ENCODE peak calls at places on chromosomes 6 and 20, in ten cellular contexts. K is heart left ventricle, Q is fibroblast of pulmonary artery, P is fibroblast of lung, T is lower leg skin, R is neural progenitor cell, F is body of pancreas, Y is PC-3, E is MM.1S, Z is left ventricle myocardium inferior. D is an unnamed sample.

GRCh38 chr6:11042025-11042749 is 1.9 kb downstream of the ELOVL2 start:
- DNase-seq in P (no peak), F (no peak), E (no peak), Q (no peak), T (no peak), Z (no peak), K (no peak), R (peak; percentile 24), Y (no peak), D (no peak)

GRCh38 chr6:124434416-124434815 is 527.8 kb upstream of the RNF217 start:
- DNase-seq in P (no peak), Q (peak; percentile 1), K (no peak), R (no peak), T (no peak), E (no peak), Z (no peak), Y (no peak), F (no peak), D (peak; percentile 0)

GRCh38 chr6:82237013-82237412 is 10.5 kb downstream of the IBTK start:
- DNase-seq in Q (peak; percentile 45), E (no peak), F (no peak), P (peak; percentile 17), T (no peak), Z (no peak), K (no peak), Y (no peak), R (no peak), D (peak; percentile 17)

GRCh38 chr6:37483502-37483901 is 16.2 kb downstream of the CCDC167 start:
- DNase-seq in P (no peak), T (no peak), Z (no peak), Q (no peak), Y (peak; percentile 33), F (no peak), K (no peak), E (peak; percentile 62), R (no peak), D (no peak)

GRCh38 chr6:43481591-43482242 is 4.3 kb downstream of the TJAP1 start:
- DNase-seq in F (no peak), Y (peak; percentile 88), E (no peak), T (no peak), P (no peak), Q (no peak), Z (no peak), K (no peak), R (no peak), D (no peak)

GRCh38 chr20:25573288-25574251 is 11.8 kb downstream of the NINL start:
- DNase-seq in P (peak; percentile 80), K (no peak), Q (peak; percentile 60), F (no peak), E (no peak), Y (no peak), R (no peak), T (no peak), Z (no peak), D (peak; percentile 63)

GRCh38 chr6:132491303-132491702 is 21.6 kb downstream of the STX7 start:
- DNase-seq in T (no peak), F (no peak), Q (peak; percentile 61), E (no peak), K (peak; percentile 43), Z (no peak), P (peak; percentile 57), Y (no peak), R (no peak), D (no peak)

GRCh38 chr6:91438570-91438969 is 851.7 kb upstream of the MAP3K7 start:
- DNase-seq in F (no peak), T (no peak), P (peak; percentile 41), K (no peak), Y (peak; percentile 72), Z (no peak), R (no peak), Q (no peak), E (no peak), D (peak; percentile 50)

GRCh38 chr6:144418969-144419545 is 133.9 kb downstream of the UTRN start:
- DNase-seq in F (no peak), T (no peak), Z (no peak), P (no peak), Q (no peak), R (no peak), K (no peak), E (no peak), Y (no peak), D (no peak)

GRCh38 chr20:19370076-19371075 is 157.9 kb downstream of the SLC24A3 start:
- DNase-seq in Z (no peak), R (no peak), Q (no peak), E (no peak), Y (no peak), P (no peak), T (no peak), F (no peak), K (no peak), D (no peak)

GRCh38 chr6:9308284-9308683 is 872.9 kb upstream of the SLC35B3 start:
- DNase-seq in F (no peak), Y (no peak), R (no peak), P (peak; percentile 3), K (no peak), Q (no peak), T (no peak), Z (no peak), E (no peak), D (peak; percentile 28)

GRCh38 chr6:112665114-112665513 is 318.0 kb downstream of the RFPL4B start:
- DNase-seq in Y (peak; percentile 34), F (no peak), Z (no peak), R (no peak), T (no peak), P (peak; percentile 70), Q (peak; percentile 67), E (no peak), K (no peak), D (no peak)

GRCh38 chr6:52975580-52975979 is 19.5 kb downstream of the GSTA4 start:
- DNase-seq in Z (no peak), F (no peak), R (no peak), E (no peak), K (no peak), Y (no peak), T (no peak), P (no peak), Q (no peak), D (peak; percentile 48)

GRCh38 chr6:48109902-48110301 is 1.1 kb downstream of the PTCHD4 start:
- DNase-seq in F (no peak), Y (peak; percentile 27), T (no peak), K (no peak), Q (no peak), R (no peak), E (no peak), P (peak; percentile 23), Z (no peak), D (no peak)
- H3K4me3 ChIP-seq in F (no peak overlapping the region), Y (no peak overlapping the region), T (no peak overlapping the region), K (peak overlapping the region; percentile 46), Q (peak overlapping the region; percentile 52), R (peak overlapping the region; percentile 73), E (no peak overlapping the region), P (no peak overlapping the region), Z (peak overlapping the region; percentile 63), D (peak overlapping the region; percentile 34)

GRCh38 chr6:2625581-2625980 is 125.1 kb downstream of the MYLK4 start:
- DNase-seq in T (no peak), P (peak; percentile 39), Q (peak; percentile 71), R (no peak), E (no peak), K (no peak), F (no peak), Z (no peak), Y (no peak), D (peak; percentile 23)

GRCh38 chr6:2624177-2624576 is 126.5 kb downstream of the MYLK4 start:
- DNase-seq in T (no peak), K (no peak), R (no peak), E (no peak), Q (no peak), F (no peak), Y (no peak), Z (no peak), P (no peak), D (no peak)

GRCh38 chr6:2623348-2623747 is 127.4 kb downstream of the MYLK4 start:
- DNase-seq in T (no peak), R (no peak), Y (peak; percentile 66), P (no peak), E (no peak), Q (no peak), Z (no peak), F (no peak), K (no peak), D (peak; percentile 36)

GRCh38 chr6:2619651-2620050 is 131.1 kb downstream of the MYLK4 start:
- DNase-seq in Z (no peak), E (no peak), K (no peak), Q (no peak), R (no peak), Y (no peak), F (no peak), P (no peak), T (no peak), D (no peak)

GRCh38 chr6:2622683-2623082 is 128.0 kb downstream of the MYLK4 start:
- DNase-seq in Y (no peak), Q (no peak), F (no peak), R (no peak), K (peak; percentile 35), T (no peak), E (no peak), P (no peak), Z (no peak), D (no peak)
- TF ChIP-seq CTCF in Y (no peak), Q (no peak), F (no peak), R (no peak), K (no peak), T (no peak), E (no peak), P (no peak), Z (no peak), D (peak; percentile 10)

GRCh38 chr6:3077430-3077829 is 9.1 kb downstream of the RIPK1 start:
- DNase-seq in R (no peak), Y (no peak), T (no peak), Z (no peak), K (no peak), Q (no peak), E (no peak), P (no peak), F (no peak), D (no peak)

GRCh38 chr6:3073382-3073781 is 5.1 kb downstream of the RIPK1 start:
- DNase-seq in F (no peak), Y (no peak), P (no peak), T (no peak), K (no peak), E (no peak), Z (no peak), Q (no peak), R (no peak), D (no peak)

GRCh38 chr6:3079700-3080099 is 11.4 kb downstream of the RIPK1 start:
- DNase-seq in R (no peak), K (no peak), P (no peak), Y (no peak), T (no peak), E (no peak), Q (no peak), F (no peak), Z (no peak), D (no peak)

GRCh38 chr6:3075522-3076113 is 7.3 kb downstream of the RIPK1 start:
- DNase-seq in E (peak; percentile 16), F (no peak), Q (no peak), K (no peak), R (no peak), Y (peak; percentile 12), Z (no peak), P (no peak), T (no peak), D (no peak)

GRCh38 chr6:3076320-3076719 is 8.0 kb downstream of the RIPK1 start:
- DNase-seq in F (no peak), T (no peak), K (no peak), E (no peak), Z (no peak), P (no peak), Y (no peak), R (no peak), Q (no peak), D (no peak)
- H3K4me3 ChIP-seq in F (no peak overlapping the region), T (no peak overlapping the region), K (no peak overlapping the region), E (no peak overlapping the region), Z (no peak overlapping the region), P (no peak overlapping the region), Y (no peak overlapping the region), R (no peak overlapping the region), Q (no peak overlapping the region), D (no peak overlapping the region)

GRCh38 chr6:27251672-27252251 is 4.3 kb downstream of the PRSS16 start:
- DNase-seq in F (peak; percentile 95), P (peak; percentile 67), R (peak; percentile 97), Y (peak; percentile 92), K (peak; percentile 26), E (peak; percentile 93), Q (peak; percentile 62), Z (no peak), T (peak; percentile 38), D (peak; percentile 44)
- TF ChIP-seq CTCF in F (peak; percentile 60), P (no peak), R (peak; percentile 69), Y (peak; percentile 70), K (no peak), E (peak; percentile 64), Q (peak; percentile 23), Z (no peak), T (no peak), D (peak; percentile 37)

D was measured in fibroblast of villous mesenchyme.